ENCODE peak calls at places on chromosomes 13 and 19, in eight cellular contexts. One of them, this sample, is unnamed.

GRCh38 chr19:16372065-16372915 is 47.7 kb downstream of the KLF2 start:
- DNase-seq in endothelial cell of umbilical vein: no peak
- DNase-seq in ovary: no peak
- DNase-seq in suprapubic skin: no peak
- DNase-seq in Peyer's patch: no peak
- DNase-seq in A549: no peak
- DNase-seq in thyroid gland: no peak
- DNase-seq in IMR-90: no peak
- DNase-seq in this sample: no peak

GRCh38 chr19:34230833-34231232 is 23.5 kb upstream of the GARRE1 start:
- DNase-seq in endothelial cell of umbilical vein: no peak
- DNase-seq in thyroid gland: no peak
- DNase-seq in Peyer's patch: no peak
- DNase-seq in ovary: no peak
- DNase-seq in A549: no peak
- DNase-seq in IMR-90: no peak
- DNase-seq in suprapubic skin: no peak
- DNase-seq in this sample: no peak

GRCh38 chr19:48959341-48960239 is 4.9 kb downstream of the BAX start:
- DNase-seq in suprapubic skin: no peak
- DNase-seq in Peyer's patch: peak
- DNase-seq in IMR-90: no peak
- DNase-seq in A549: peak
- DNase-seq in ovary: no peak
- DNase-seq in thyroid gland: no peak
- DNase-seq in endothelial cell of umbilical vein: no peak
- DNase-seq in this sample: no peak

GRCh38 chr19:281156-281853 is 9.9 kb downstream of the PLPP2 start:
- DNase-seq in endothelial cell of umbilical vein: no peak
- DNase-seq in ovary: no peak
- DNase-seq in suprapubic skin: no peak
- DNase-seq in IMR-90: no peak
- DNase-seq in Peyer's patch: peak
- DNase-seq in A549: no peak
- DNase-seq in thyroid gland: no peak
- DNase-seq in this sample: no peak

GRCh38 chr13:22428188-22428828 is 752.5 kb upstream of the SGCG start:
- DNase-seq in endothelial cell of umbilical vein: no peak
- DNase-seq in A549: no peak
- DNase-seq in thyroid gland: no peak
- DNase-seq in ovary: peak
- DNase-seq in suprapubic skin: no peak
- DNase-seq in IMR-90: no peak
- DNase-seq in Peyer's patch: no peak
- DNase-seq in this sample: peak

GRCh38 chr19:55418185-55418584 is 10.6 kb upstream of the UBE2S start:
- DNase-seq in A549: peak
- DNase-seq in IMR-90: peak
- DNase-seq in suprapubic skin: no peak
- DNase-seq in Peyer's patch: peak
- DNase-seq in thyroid gland: peak
- DNase-seq in endothelial cell of umbilical vein: peak
- DNase-seq in ovary: peak
- DNase-seq in this sample: peak

GRCh38 chr13:27321619-27322385 is 51.2 kb downstream of the RASL11A start:
- DNase-seq in A549: no peak
- DNase-seq in IMR-90: no peak
- DNase-seq in thyroid gland: no peak
- DNase-seq in Peyer's patch: no peak
- DNase-seq in ovary: no peak
- DNase-seq in endothelial cell of umbilical vein: no peak
- DNase-seq in suprapubic skin: no peak
- DNase-seq in this sample: peak

GRCh38 chr19:45442927-45443461 is 19.3 kb upstream of the ERCC1 start:
- DNase-seq in ovary: no peak
- DNase-seq in IMR-90: peak
- DNase-seq in thyroid gland: no peak
- DNase-seq in suprapubic skin: no peak
- DNase-seq in Peyer's patch: peak
- DNase-seq in endothelial cell of umbilical vein: peak
- DNase-seq in A549: peak
- DNase-seq in this sample: peak

GRCh38 chr19:46351241-46352041 is 4.6 kb downstream of the PPP5C start:
- DNase-seq in suprapubic skin: peak
- DNase-seq in IMR-90: peak
- DNase-seq in A549: peak
- DNase-seq in ovary: no peak
- DNase-seq in thyroid gland: peak
- DNase-seq in Peyer's patch: peak
- DNase-seq in endothelial cell of umbilical vein: peak
- DNase-seq in this sample: no peak

GRCh38 chr19:48321622-48322591 is 3.4 kb upstream of the EMP3 start:
- DNase-seq in IMR-90: peak
- DNase-seq in endothelial cell of umbilical vein: peak
- DNase-seq in suprapubic skin: peak
- DNase-seq in A549: peak
- DNase-seq in Peyer's patch: peak
- DNase-seq in ovary: peak
- DNase-seq in thyroid gland: peak
- DNase-seq in this sample: peak

DNA sequence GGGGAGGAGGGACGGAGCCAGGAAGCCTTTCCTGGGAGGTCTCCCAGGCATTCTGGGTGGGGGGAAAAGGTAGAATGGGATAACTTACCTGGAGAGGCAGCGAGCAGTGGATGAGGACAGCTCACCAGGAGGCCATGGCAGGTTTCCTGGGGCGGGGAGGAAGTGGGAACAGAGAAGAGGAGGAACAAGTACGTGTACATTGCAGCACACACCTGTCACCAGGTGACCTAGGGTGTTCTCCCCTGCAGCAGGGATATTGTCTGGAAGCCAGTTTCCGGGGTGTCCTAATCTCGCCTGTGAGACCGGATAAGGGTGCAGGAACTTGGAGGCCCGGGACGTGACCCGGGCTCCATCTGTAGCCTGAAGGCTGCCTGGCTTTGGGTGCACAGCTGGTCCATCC is at the start of gene FUT3:
- DNase-seq in IMR-90: no peak
- DNase-seq in thyroid gland: no peak
- DNase-seq in endothelial cell of umbilical vein: no peak
- DNase-seq in ovary: no peak
- DNase-seq in A549: no peak
- DNase-seq in Peyer's patch: peak
- DNase-seq in suprapubic skin: no peak
- DNase-seq in this sample: no peak
- TF ChIP-seq POLR2A in IMR-90: no peak
- TF ChIP-seq POLR2A in thyroid gland: no peak
- TF ChIP-seq POLR2A in endothelial cell of umbilical vein: no peak
- TF ChIP-seq POLR2A in ovary: no peak
- TF ChIP-seq POLR2A in A549: no peak
- TF ChIP-seq POLR2A in Peyer's patch: peak
- TF ChIP-seq POLR2A in suprapubic skin: no peak
- TF ChIP-seq POLR2A in this sample: no peak

GRCh38 chr19:6460099-6460884 is 700 bp upstream of the SLC25A23 start:
- DNase-seq in IMR-90: peak
- DNase-seq in Peyer's patch: peak
- DNase-seq in ovary: peak
- DNase-seq in endothelial cell of umbilical vein: peak
- DNase-seq in thyroid gland: peak
- DNase-seq in A549: peak
- DNase-seq in suprapubic skin: peak
- DNase-seq in this sample: peak

GRCh38 chr19:6459356-6460098 is at the start of gene SLC25A23:
- DNase-seq in thyroid gland: peak
- DNase-seq in ovary: peak
- DNase-seq in suprapubic skin: no peak
- DNase-seq in A549: peak
- DNase-seq in Peyer's patch: peak
- DNase-seq in IMR-90: peak
- DNase-seq in endothelial cell of umbilical vein: peak
- DNase-seq in this sample: peak

GRCh38 chr19:6455924-6456323 is 3.7 kb downstream of the SLC25A23 start:
- DNase-seq in IMR-90: no peak
- DNase-seq in ovary: no peak
- DNase-seq in Peyer's patch: no peak
- DNase-seq in suprapubic skin: no peak
- DNase-seq in A549: no peak
- DNase-seq in endothelial cell of umbilical vein: no peak
- DNase-seq in thyroid gland: no peak
- DNase-seq in this sample: no peak

GRCh38 chr19:6458695-6459355 is 767 bp downstream of the SLC25A23 start:
- DNase-seq in suprapubic skin: no peak
- DNase-seq in thyroid gland: peak
- DNase-seq in ovary: peak
- DNase-seq in A549: no peak
- DNase-seq in IMR-90: no peak
- DNase-seq in Peyer's patch: no peak
- DNase-seq in endothelial cell of umbilical vein: no peak
- DNase-seq in this sample: no peak

GRCh38 chr19:6457958-6458694 is 1.5 kb downstream of the SLC25A23 start:
- DNase-seq in IMR-90: no peak
- DNase-seq in A549: no peak
- DNase-seq in suprapubic skin: no peak
- DNase-seq in endothelial cell of umbilical vein: no peak
- DNase-seq in ovary: peak
- DNase-seq in thyroid gland: no peak
- DNase-seq in Peyer's patch: no peak
- DNase-seq in this sample: no peak
- TF ChIP-seq POLR2A in IMR-90: no peak
- TF ChIP-seq POLR2A in A549: no peak
- TF ChIP-seq POLR2A in suprapubic skin: no peak
- TF ChIP-seq POLR2A in endothelial cell of umbilical vein: no peak
- TF ChIP-seq POLR2A in ovary: no peak
- TF ChIP-seq POLR2A in thyroid gland: no peak
- TF ChIP-seq POLR2A in Peyer's patch: no peak
- TF ChIP-seq POLR2A in this sample: no peak

GRCh38 chr19:10625003-10625761 is at the start of gene SLC44A2:
- DNase-seq in ovary: peak
- DNase-seq in IMR-90: peak
- DNase-seq in A549: no peak
- DNase-seq in Peyer's patch: peak
- DNase-seq in thyroid gland: peak
- DNase-seq in endothelial cell of umbilical vein: peak
- DNase-seq in suprapubic skin: peak
- DNase-seq in this sample: peak
- TF ChIP-seq POLR2A in ovary: peak
- TF ChIP-seq POLR2A in IMR-90: no peak
- TF ChIP-seq POLR2A in A549: no peak
- TF ChIP-seq POLR2A in Peyer's patch: peak
- TF ChIP-seq POLR2A in thyroid gland: no peak
- TF ChIP-seq POLR2A in endothelial cell of umbilical vein: peak
- TF ChIP-seq POLR2A in suprapubic skin: no peak
- TF ChIP-seq POLR2A in this sample: no peak

DNA sequence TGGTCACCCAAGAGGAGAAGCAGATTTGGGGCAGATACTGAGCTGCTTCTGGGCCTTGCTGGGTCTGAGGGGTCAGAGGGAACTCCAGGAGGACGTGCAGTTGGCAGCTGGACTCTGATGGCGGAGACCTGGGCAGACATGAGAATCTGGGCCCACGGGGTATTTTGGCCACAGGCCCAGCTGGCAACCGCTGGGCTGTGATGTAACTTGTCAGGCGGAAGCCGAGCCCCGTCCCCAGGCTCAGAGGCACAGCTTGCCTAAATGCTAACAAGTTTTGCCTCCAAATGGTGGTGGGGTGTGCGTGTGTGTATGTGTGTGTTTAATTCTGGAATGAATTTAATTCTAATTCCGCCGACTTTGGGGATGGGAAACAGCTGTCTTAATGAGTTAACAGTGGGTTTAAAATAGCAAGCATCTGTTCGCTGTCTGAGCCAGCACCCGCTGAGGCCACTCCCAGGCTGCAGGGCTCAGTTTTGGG is 11.6 kb downstream of the ZNRF4 start:
- DNase-seq in endothelial cell of umbilical vein: no peak
- DNase-seq in suprapubic skin: no peak
- DNase-seq in Peyer's patch: no peak
- DNase-seq in thyroid gland: no peak
- DNase-seq in ovary: no peak
- DNase-seq in IMR-90: no peak
- DNase-seq in A549: no peak
- DNase-seq in this sample: no peak
- TF ChIP-seq POLR2A in endothelial cell of umbilical vein: no peak
- TF ChIP-seq POLR2A in suprapubic skin: no peak
- TF ChIP-seq POLR2A in Peyer's patch: no peak
- TF ChIP-seq POLR2A in thyroid gland: no peak
- TF ChIP-seq POLR2A in ovary: no peak
- TF ChIP-seq POLR2A in IMR-90: no peak
- TF ChIP-seq POLR2A in A549: no peak
- TF ChIP-seq POLR2A in this sample: no peak

GRCh38 chr19:7197169-7197759 is 97.0 kb downstream of the INSR start:
- DNase-seq in Peyer's patch: peak
- DNase-seq in endothelial cell of umbilical vein: peak
- DNase-seq in suprapubic skin: peak
- DNase-seq in thyroid gland: peak
- DNase-seq in IMR-90: peak
- DNase-seq in ovary: peak
- DNase-seq in A549: peak
- DNase-seq in this sample: peak
- TF ChIP-seq POLR2A in Peyer's patch: peak
- TF ChIP-seq POLR2A in endothelial cell of umbilical vein: no peak
- TF ChIP-seq POLR2A in suprapubic skin: no peak
- TF ChIP-seq POLR2A in thyroid gland: no peak
- TF ChIP-seq POLR2A in IMR-90: no peak
- TF ChIP-seq POLR2A in ovary: peak
- TF ChIP-seq POLR2A in A549: no peak
- TF ChIP-seq POLR2A in this sample: no peak

GRCh38 chr19:50725218-50725931 is 2.2 kb downstream of the CLEC11A start:
- DNase-seq in IMR-90: no peak
- DNase-seq in thyroid gland: no peak
- DNase-seq in endothelial cell of umbilical vein: no peak
- DNase-seq in Peyer's patch: no peak
- DNase-seq in suprapubic skin: no peak
- DNase-seq in A549: no peak
- DNase-seq in ovary: no peak
- DNase-seq in this sample: no peak

GRCh38 chr19:50723735-50724521 is 764 bp downstream of the CLEC11A start:
- DNase-seq in IMR-90: no peak
- DNase-seq in Peyer's patch: no peak
- DNase-seq in endothelial cell of umbilical vein: no peak
- DNase-seq in thyroid gland: no peak
- DNase-seq in ovary: no peak
- DNase-seq in A549: no peak
- DNase-seq in suprapubic skin: no peak
- DNase-seq in this sample: no peak

GRCh38 chr19:50725932-50726230 is 2.7 kb downstream of the CLEC11A start:
- DNase-seq in Peyer's patch: no peak
- DNase-seq in suprapubic skin: no peak
- DNase-seq in A549: no peak
- DNase-seq in thyroid gland: no peak
- DNase-seq in ovary: no peak
- DNase-seq in endothelial cell of umbilical vein: no peak
- DNase-seq in IMR-90: no peak
- DNase-seq in this sample: no peak

GRCh38 chr19:50723069-50723468 is at the start of gene CLEC11A:
- DNase-seq in A549: no peak
- DNase-seq in Peyer's patch: peak
- DNase-seq in suprapubic skin: no peak
- DNase-seq in ovary: peak
- DNase-seq in thyroid gland: peak
- DNase-seq in endothelial cell of umbilical vein: no peak
- DNase-seq in IMR-90: peak
- DNase-seq in this sample: no peak

GRCh38 chr19:50724522-50725217 is 1.5 kb downstream of the CLEC11A start:
- DNase-seq in endothelial cell of umbilical vein: peak
- DNase-seq in ovary: peak
- DNase-seq in Peyer's patch: peak
- DNase-seq in A549: peak
- DNase-seq in thyroid gland: peak
- DNase-seq in IMR-90: peak
- DNase-seq in suprapubic skin: peak
- DNase-seq in this sample: peak
- TF ChIP-seq POLR2A in endothelial cell of umbilical vein: peak
- TF ChIP-seq POLR2A in ovary: peak
- TF ChIP-seq POLR2A in Peyer's patch: peak
- TF ChIP-seq POLR2A in A549: peak
- TF ChIP-seq POLR2A in thyroid gland: peak
- TF ChIP-seq POLR2A in IMR-90: peak
- TF ChIP-seq POLR2A in suprapubic skin: no peak
- TF ChIP-seq POLR2A in this sample: peak

This sample was measured in erythroblast.